ENCODE peak calls at places on chromosomes 5 and 9, in four cellular contexts. E is T-helper 2 cell, Q is NAMALWA, B is MCF 10A. J is an unnamed sample.
A peak's percentile ranks its signal among the peaks of the same experiment; 100 is the strongest.

GRCh38 chr5:67730917-67731474 is 484.6 kb upstream of the PIK3R1 start:
- DNase-seq in B (no peak), E (no peak), Q (no peak), J (no peak)

GRCh38 chr5:177553671-177554429 is 513 bp downstream of the FAM193B start:
- DNase-seq in Q (peak; percentile 32), B (peak; percentile 43), E (no peak), J (peak; percentile 11)

GRCh38 chr9:91359734-91360470 is 1.8 kb downstream of the AUH start:
- DNase-seq in E (no peak), Q (no peak), B (peak; percentile 14), J (no peak)

GRCh38 chr5:170522211-170523128 is 18.6 kb downstream of the KCNIP1 start:
- DNase-seq in E (no peak), B (peak; percentile 90), Q (no peak), J (peak; percentile 30)

GRCh38 chr5:78587775-78588291 is 60.7 kb downstream of the LHFPL2 start:
- DNase-seq in E (no peak), Q (no peak), B (peak; percentile 64), J (peak; percentile 75)

GRCh38 chr9:89864257-89864656 is 259.4 kb downstream of the GADD45G start:
- DNase-seq in E (no peak), Q (no peak), B (no peak), J (no peak)

GRCh38 chr5:174837919-174838902 is 113.8 kb downstream of the MSX2 start:
- DNase-seq in B (peak; percentile 99), E (no peak), Q (no peak), J (peak; percentile 81)

GRCh38 chr5:60883229-60883628 is 39.2 kb upstream of the ELOVL7 start:
- DNase-seq in E (no peak), Q (peak; percentile 14), B (peak; percentile 16), J (peak; percentile 4)

GRCh38 chr5:172145870-172146747 is 41.9 kb downstream of the STK10 start:
- DNase-seq in B (no peak), E (no peak), Q (no peak), J (no peak)

GRCh38 chr9:14400658-14400995 is 86.7 kb upstream of the NFIB start:
- DNase-seq in E (no peak), B (peak; percentile 76), Q (peak; percentile 7), J (peak; percentile 97)

GRCh38 chr9:133935328-133936040 is 56.6 kb downstream of the VAV2 start:
- DNase-seq in E (no peak), B (no peak), Q (no peak), J (peak; percentile 50)

GRCh38 chr9:131565369-131565768 is 20.0 kb downstream of the PRRT1B start:
- DNase-seq in E (no peak), Q (no peak), B (no peak), J (no peak)

GRCh38 chr9:105191508-105192118 is 52.8 kb upstream of the SLC44A1 start:
- DNase-seq in Q (no peak), E (no peak), B (peak; percentile 93), J (peak; percentile 62)

GRCh38 chr9:18707489-18708210 is 233.7 kb downstream of the ADAMTSL1 start:
- DNase-seq in Q (no peak), E (no peak), B (no peak), J (peak; percentile 6)

GRCh38 chr5:6225121-6225607 is 153.2 kb downstream of the MED10 start:
- DNase-seq in B (no peak), E (no peak), Q (no peak), J (no peak)

GRCh38 chr9:71001780-71002386 is 119.5 kb downstream of the TRPM3 start:
- DNase-seq in Q (peak; percentile 38), E (no peak), B (peak; percentile 70), J (peak; percentile 60)

GRCh38 chr9:114372971-114373591 is 14.7 kb downstream of the AKNA start:
- DNase-seq in Q (peak; percentile 99), E (peak; percentile 77), B (no peak), J (no peak)

GRCh38 chr5:146240951-146241350 is 37.5 kb downstream of the RBM27 start:
- DNase-seq in E (no peak), B (no peak), Q (no peak), J (peak; percentile 13)

GRCh38 chr9:130884542-130885421 is 11.8 kb downstream of the QRFP start:
- DNase-seq in E (no peak), Q (no peak), B (no peak), J (no peak)

GRCh38 chr5:35264509-35264908 is 34.2 kb upstream of the PRLR start:
- DNase-seq in E (no peak), Q (no peak), B (no peak), J (no peak)

GRCh38 chr5:1524799-1525623 is 1.3 kb upstream of the LPCAT1 start:
- DNase-seq in B (no peak), Q (no peak), E (no peak), J (no peak)

GRCh38 chr5:172705576-172706084 is 64.6 kb downstream of the NEURL1B start:
- DNase-seq in Q (no peak), E (no peak), B (no peak), J (peak; percentile 33)

GRCh38 chr5:170630226-170630625 is 126.4 kb downstream of the KCNIP1 start:
- DNase-seq in E (no peak), Q (no peak), B (no peak), J (no peak)

GRCh38 chr5:168962323-168962722 is 338.6 kb downstream of the SLIT3 start:
- DNase-seq in Q (no peak), B (no peak), E (no peak), J (no peak)

GRCh38 chr5:58264276-58264675 is 195.6 kb downstream of the PLK2 start:
- DNase-seq in Q (no peak), E (no peak), B (no peak), J (peak; percentile 31)

GRCh38 chr5:59360130-59360555 is 533.4 kb downstream of the PDE4D start:
- DNase-seq in E (no peak), Q (no peak), B (no peak), J (peak; percentile 8)

GRCh38 chr5:151068189-151068570 is 12.7 kb downstream of the TNIP1 start:
- DNase-seq in E (no peak), Q (no peak), B (no peak), J (no peak)

GRCh38 chr5:56161446-56161838 is 71.7 kb downstream of the ANKRD55 start:
- DNase-seq in E (no peak), Q (no peak), B (no peak), J (no peak)

GRCh38 chr5:158264264-158264663 is 405.3 kb upstream of the CLINT1 start:
- DNase-seq in Q (no peak), E (no peak), B (no peak), J (no peak)

GRCh38 chr5:78360674-78361225 is 333 bp downstream of the SCAMP1 start:
- DNase-seq in B (no peak), E (peak; percentile 71), Q (no peak), J (no peak)

GRCh38 chr5:31453522-31453921 is 78.4 kb downstream of the DROSHA start:
- DNase-seq in E (no peak), B (no peak), Q (no peak), J (no peak)

GRCh38 chr5:119814655-119815054 is 185.3 kb downstream of the FAM170A start:
- DNase-seq in E (no peak), B (no peak), Q (no peak), J (no peak)

GRCh38 chr5:671459-672328 is 21.5 kb downstream of the TPPP start:
- DNase-seq in Q (peak; percentile 83), E (peak; percentile 62), B (peak; percentile 67), J (peak; percentile 62)

GRCh38 chr5:67353500-67353931 is 156.9 kb upstream of the CD180 start:
- DNase-seq in Q (no peak), B (peak; percentile 32), E (no peak), J (peak; percentile 36)

GRCh38 chr9:127644943-127645342 is 32.9 kb downstream of the STXBP1 start:
- DNase-seq in Q (no peak), E (no peak), B (no peak), J (peak; percentile 20)